ENCODE peak calls at places on chromosomes 1 and 21, in four cellular contexts. I is activated CD4-positive, alpha-beta T cell treated with anti-CD3 and anti-CD28 coated beads, Interleukin-2, amount 50 U/mL, for 48 hours; X is NAMALWA; Z is SW480. M is an unnamed sample.

GRCh38 chr1:13619909-13620308 is 36.3 kb downstream of the PDPN start:
- DNase-seq in Z (no peak), I (no peak), X (no peak), M (no peak)

GRCh38 chr21:39073063-39073462 is 110.2 kb downstream of the PSMG1 start:
- DNase-seq in Z (no peak), I (no peak), X (no peak), M (no peak)

GRCh38 chr1:111442457-111442856 is 6.6 kb downstream of the WDR77 start:
- DNase-seq in Z (no peak), I (peak), X (no peak), M (no peak)

GRCh38 chr1:228837817-228838716 is 102.8 kb downstream of the RHOU start:
- DNase-seq in I (no peak), Z (peak), X (no peak), M (no peak)

GRCh38 chr1:91557039-91557690 is 56.5 kb downstream of the CDC7 start:
- DNase-seq in Z (no peak), X (no peak), I (no peak), M (no peak)

GRCh38 chr21:36323032-36323431 is 3.0 kb downstream of the MORC3 start:
- DNase-seq in X (peak), I (no peak), Z (no peak), M (no peak)

GRCh38 chr1:196180847-196181593 is 427.2 kb downstream of the KCNT2 start:
- DNase-seq in Z (no peak), I (no peak), X (no peak), M (no peak)

GRCh38 chr1:150001415-150001814 is 9.1 kb downstream of the OTUD7B start:
- DNase-seq in I (no peak), X (no peak), Z (no peak), M (no peak)

M was measured in thoracic aorta.